ENCODE peak calls at places on chromosomes 11 and 22, in ten cellular contexts. V is heart right ventricle; M is fibroblast of pulmonary artery; U is activated naive CD4-positive, alpha-beta T cell treated with Interleukin-2 at 50 U/mL for 16 hours; I is NCI-H345; B is neural crest cell; J is Peyer's patch; Q is Panc1; G is Right ventricle myocardium superior; K is cardiac fibroblast. D is an unnamed sample.

GRCh38 chr11:9755561-9755960 is 91.7 kb downstream of the SWAP70 start:
- DNase-seq in V (no peak), M (peak; percentile 88), U (no peak), I (no peak), B (no peak), J (no peak), Q (no peak), G (no peak), K (peak; percentile 67), D (no peak)

GRCh38 chr11:11976476-11977187 is 31.8 kb downstream of the DKK3 start:
- DNase-seq in V (no peak), M (no peak), U (no peak), I (no peak), B (no peak), J (peak; percentile 82), Q (no peak), G (peak; percentile 69), K (no peak), D (peak; percentile 17)

GRCh38 chr22:36211237-36211881 is 9.8 kb upstream of the APOL4 start:
- DNase-seq in V (peak; percentile 42), M (peak; percentile 60), U (no peak), I (peak; percentile 39), B (no peak), J (no peak), Q (no peak), G (no peak), K (peak; percentile 65), D (peak; percentile 57)

GRCh38 chr22:32801436-32802290 is at the start of gene TIMP3:
- DNase-seq in V (peak; percentile 92), M (peak; percentile 61), U (no peak), I (no peak), B (peak; percentile 67), J (peak; percentile 65), Q (no peak), G (peak; percentile 96), K (peak; percentile 83), D (no peak)

GRCh38 chr11:116557261-116557660 is 215.5 kb downstream of the BUD13 start:
- DNase-seq in V (no peak), M (no peak), U (no peak), I (no peak), B (no peak), J (no peak), Q (no peak), G (no peak), K (no peak), D (no peak)

GRCh38 chr11:26134481-26135355 is 197.2 kb upstream of the ANO3 start:
- DNase-seq in V (no peak), M (peak; percentile 31), U (no peak), I (peak; percentile 22), B (peak; percentile 1), J (no peak), Q (no peak), G (no peak), K (peak; percentile 27), D (no peak)

GRCh38 chr22:44261164-44261860 is 51.4 kb downstream of the SHISAL1 start:
- DNase-seq in V (no peak), M (no peak), U (no peak), I (no peak), B (no peak), J (no peak), Q (no peak), G (no peak), K (no peak), D (no peak)

GRCh38 chr11:30411383-30411782 is 88.5 kb downstream of the ARL14EP start:
- DNase-seq in V (no peak), M (no peak), U (no peak), I (no peak), B (no peak), J (no peak), Q (no peak), G (no peak), K (no peak), D (no peak)

GRCh38 chr22:24752091-24752623 is 22.4 kb downstream of the PIWIL3 start:
- DNase-seq in V (no peak), M (no peak), U (no peak), I (no peak), B (no peak), J (no peak), Q (no peak), G (no peak), K (no peak), D (no peak)

GRCh38 chr22:22840778-22841177 is 46.8 kb upstream of the IGLL5 start:
- DNase-seq in V (no peak), M (no peak), U (no peak), I (no peak), B (no peak), J (no peak), Q (no peak), G (no peak), K (no peak), D (no peak)

GRCh38 chr11:62337682-62338181 is 484 bp downstream of the ASRGL1 start:
- DNase-seq in V (peak; percentile 7), M (peak; percentile 2), U (no peak), I (peak; percentile 53), B (peak; percentile 27), J (peak; percentile 65), Q (no peak), G (peak; percentile 47), K (peak; percentile 2), D (no peak)

GRCh38 chr22:20236052-20236717 is 31.9 kb downstream of the RTN4R start:
- DNase-seq in V (no peak), M (no peak), U (no peak), I (no peak), B (no peak), J (no peak), Q (no peak), G (no peak), K (no peak), D (no peak)